ENCODE peak calls at places on chromosomes 4 and X, in ten cellular contexts. One of them, this sample, is unnamed.

GRCh38 chr4:8830611-8831200 is 40.9 kb downstream of the HMX1 start:
- DNase-seq in NCI-H1092: no peak
- DNase-seq in AG08396: no peak
- DNase-seq in kidney tubule cell: no peak
- DNase-seq in CD8-positive, alpha-beta memory T cell: no peak
- DNase-seq in activated CD4-positive, alpha-beta T cell treated with anti-CD3 and anti-CD28 coated beads, Interleukin-2, amount 50 U/mL, for 1 hour: no peak
- DNase-seq in nucleus accumbens: no peak
- DNase-seq in NCI-H460: no peak
- DNase-seq in GM23338: no peak
- DNase-seq in stimulated activated CD8-positive, alpha-beta memory T cell treated with anti-CD3 and anti-CD28 coated beads, Interleukin-4, amount 100 ng/mL, for 24 hours: no peak
- DNase-seq in this sample: no peak

GRCh38 chr4:3611778-3612177 is 79.6 kb upstream of the LRPAP1 start:
- DNase-seq in NCI-H1092: no peak
- DNase-seq in AG08396: no peak
- DNase-seq in kidney tubule cell: no peak
- DNase-seq in CD8-positive, alpha-beta memory T cell: no peak
- DNase-seq in activated CD4-positive, alpha-beta T cell treated with anti-CD3 and anti-CD28 coated beads, Interleukin-2, amount 50 U/mL, for 1 hour: no peak
- DNase-seq in nucleus accumbens: no peak
- DNase-seq in NCI-H460: no peak
- DNase-seq in GM23338: no peak
- DNase-seq in stimulated activated CD8-positive, alpha-beta memory T cell treated with anti-CD3 and anti-CD28 coated beads, Interleukin-4, amount 100 ng/mL, for 24 hours: no peak
- DNase-seq in this sample: no peak

GRCh38 chr4:57114973-57115372 is 4.8 kb upstream of the IGFBP7 start:
- DNase-seq in NCI-H1092: no peak
- DNase-seq in AG08396: no peak
- DNase-seq in kidney tubule cell: peak
- DNase-seq in CD8-positive, alpha-beta memory T cell: no peak
- DNase-seq in activated CD4-positive, alpha-beta T cell treated with anti-CD3 and anti-CD28 coated beads, Interleukin-2, amount 50 U/mL, for 1 hour: no peak
- DNase-seq in nucleus accumbens: no peak
- DNase-seq in NCI-H460: no peak
- DNase-seq in GM23338: no peak
- DNase-seq in stimulated activated CD8-positive, alpha-beta memory T cell treated with anti-CD3 and anti-CD28 coated beads, Interleukin-4, amount 100 ng/mL, for 24 hours: no peak
- DNase-seq in this sample: no peak

GRCh38 chr4:2043396-2044118 is 15.6 kb upstream of the NAT8L start:
- DNase-seq in NCI-H1092: no peak
- DNase-seq in AG08396: peak
- DNase-seq in kidney tubule cell: no peak
- DNase-seq in CD8-positive, alpha-beta memory T cell: no peak
- DNase-seq in activated CD4-positive, alpha-beta T cell treated with anti-CD3 and anti-CD28 coated beads, Interleukin-2, amount 50 U/mL, for 1 hour: no peak
- DNase-seq in nucleus accumbens: no peak
- DNase-seq in NCI-H460: no peak
- DNase-seq in GM23338: no peak
- DNase-seq in stimulated activated CD8-positive, alpha-beta memory T cell treated with anti-CD3 and anti-CD28 coated beads, Interleukin-4, amount 100 ng/mL, for 24 hours: no peak
- DNase-seq in this sample: no peak

GRCh38 chrX:1480082-1480785 is 27.5 kb upstream of the ASMTL start:
- DNase-seq in NCI-H1092: no peak
- DNase-seq in AG08396: no peak
- DNase-seq in kidney tubule cell: no peak
- DNase-seq in CD8-positive, alpha-beta memory T cell: no peak
- DNase-seq in activated CD4-positive, alpha-beta T cell treated with anti-CD3 and anti-CD28 coated beads, Interleukin-2, amount 50 U/mL, for 1 hour: no peak
- DNase-seq in nucleus accumbens: no peak
- DNase-seq in NCI-H460: no peak
- DNase-seq in GM23338: no peak
- DNase-seq in stimulated activated CD8-positive, alpha-beta memory T cell treated with anti-CD3 and anti-CD28 coated beads, Interleukin-4, amount 100 ng/mL, for 24 hours: no peak
- DNase-seq in this sample: no peak

GRCh38 chrX:102085706-102086105 is 39.8 kb upstream of the TCEAL2 start:
- DNase-seq in NCI-H1092: no peak
- DNase-seq in AG08396: no peak
- DNase-seq in kidney tubule cell: no peak
- DNase-seq in CD8-positive, alpha-beta memory T cell: no peak
- DNase-seq in activated CD4-positive, alpha-beta T cell treated with anti-CD3 and anti-CD28 coated beads, Interleukin-2, amount 50 U/mL, for 1 hour: no peak
- DNase-seq in nucleus accumbens: no peak
- DNase-seq in NCI-H460: peak
- DNase-seq in GM23338: peak
- DNase-seq in stimulated activated CD8-positive, alpha-beta memory T cell treated with anti-CD3 and anti-CD28 coated beads, Interleukin-4, amount 100 ng/mL, for 24 hours: no peak
- DNase-seq in this sample: no peak

GRCh38 chr4:6230827-6231662 is 30.7 kb upstream of the JAKMIP1 start:
- DNase-seq in NCI-H1092: no peak
- DNase-seq in AG08396: no peak
- DNase-seq in kidney tubule cell: no peak
- DNase-seq in CD8-positive, alpha-beta memory T cell: no peak
- DNase-seq in activated CD4-positive, alpha-beta T cell treated with anti-CD3 and anti-CD28 coated beads, Interleukin-2, amount 50 U/mL, for 1 hour: no peak
- DNase-seq in nucleus accumbens: no peak
- DNase-seq in NCI-H460: no peak
- DNase-seq in GM23338: no peak
- DNase-seq in stimulated activated CD8-positive, alpha-beta memory T cell treated with anti-CD3 and anti-CD28 coated beads, Interleukin-4, amount 100 ng/mL, for 24 hours: no peak
- DNase-seq in this sample: no peak

GRCh38 chr4:187010052-187010451 is 286.4 kb upstream of the FAT1 start:
- DNase-seq in NCI-H1092: no peak
- DNase-seq in AG08396: no peak
- DNase-seq in kidney tubule cell: no peak
- DNase-seq in CD8-positive, alpha-beta memory T cell: no peak
- DNase-seq in activated CD4-positive, alpha-beta T cell treated with anti-CD3 and anti-CD28 coated beads, Interleukin-2, amount 50 U/mL, for 1 hour: no peak
- DNase-seq in nucleus accumbens: no peak
- DNase-seq in NCI-H460: no peak
- DNase-seq in GM23338: no peak
- DNase-seq in stimulated activated CD8-positive, alpha-beta memory T cell treated with anti-CD3 and anti-CD28 coated beads, Interleukin-4, amount 100 ng/mL, for 24 hours: no peak
- DNase-seq in this sample: no peak

GRCh38 chr4:83128235-83128929 is 13.9 kb upstream of the PLAC8 start:
- DNase-seq in NCI-H1092: no peak
- DNase-seq in AG08396: peak
- DNase-seq in kidney tubule cell: peak
- DNase-seq in CD8-positive, alpha-beta memory T cell: no peak
- DNase-seq in activated CD4-positive, alpha-beta T cell treated with anti-CD3 and anti-CD28 coated beads, Interleukin-2, amount 50 U/mL, for 1 hour: no peak
- DNase-seq in nucleus accumbens: no peak
- DNase-seq in NCI-H460: no peak
- DNase-seq in GM23338: no peak
- DNase-seq in stimulated activated CD8-positive, alpha-beta memory T cell treated with anti-CD3 and anti-CD28 coated beads, Interleukin-4, amount 100 ng/mL, for 24 hours: no peak
- DNase-seq in this sample: no peak

GRCh38 chrX:11427082-11428033 is 134.1 kb downstream of the AMELX start:
- DNase-seq in NCI-H1092: no peak
- DNase-seq in AG08396: peak
- DNase-seq in kidney tubule cell: no peak
- DNase-seq in CD8-positive, alpha-beta memory T cell: no peak
- DNase-seq in activated CD4-positive, alpha-beta T cell treated with anti-CD3 and anti-CD28 coated beads, Interleukin-2, amount 50 U/mL, for 1 hour: no peak
- DNase-seq in nucleus accumbens: no peak
- DNase-seq in NCI-H460: no peak
- DNase-seq in GM23338: peak
- DNase-seq in stimulated activated CD8-positive, alpha-beta memory T cell treated with anti-CD3 and anti-CD28 coated beads, Interleukin-4, amount 100 ng/mL, for 24 hours: no peak
- DNase-seq in this sample: no peak

GRCh38 chr4:21811576-21811975 is 137.0 kb downstream of the KCNIP4 start:
- DNase-seq in NCI-H1092: no peak
- DNase-seq in AG08396: peak
- DNase-seq in kidney tubule cell: peak
- DNase-seq in CD8-positive, alpha-beta memory T cell: no peak
- DNase-seq in activated CD4-positive, alpha-beta T cell treated with anti-CD3 and anti-CD28 coated beads, Interleukin-2, amount 50 U/mL, for 1 hour: no peak
- DNase-seq in nucleus accumbens: no peak
- DNase-seq in NCI-H460: no peak
- DNase-seq in GM23338: no peak
- DNase-seq in stimulated activated CD8-positive, alpha-beta memory T cell treated with anti-CD3 and anti-CD28 coated beads, Interleukin-4, amount 100 ng/mL, for 24 hours: no peak
- DNase-seq in this sample: no peak